ENCODE peak calls at places on chromosomes 16 and 17, in eight cellular contexts. S is fibroblast of lung, I is A549, W is heart right ventricle, N is BE2C, G is astrocyte of the cerebellum, K is thoracic aorta, D is progenitor cell of endocrine pancreas. T is an unnamed sample.

GRCh38 chr17:64017381-64017980 is 3.0 kb downstream of the ICAM2 start:
- DNase-seq in S (no peak), I (no peak), W (no peak), N (no peak), G (no peak), K (no peak), D (no peak), T (no peak)

GRCh38 chr16:31483081-31483480 is at the start of gene SLC5A2:
- DNase-seq in S (no peak), I (no peak), W (no peak), N (no peak), G (no peak), K (no peak), D (no peak), T (no peak)

GRCh38 chr16:54933281-54934150 is 2.9 kb downstream of the IRX5 start:
- DNase-seq in S (no peak), I (no peak), W (no peak), N (no peak), G (no peak), K (no peak), D (no peak), T (no peak)

GRCh38 chr17:72545756-72546155 is 424.9 kb downstream of the SOX9 start:
- DNase-seq in S (no peak), I (no peak), W (no peak), N (no peak), G (no peak), K (no peak), D (no peak), T (no peak)

GRCh38 chr17:8468988-8469387 is 33.3 kb downstream of the NDEL1 start:
- DNase-seq in S (no peak), I (no peak), W (no peak), N (no peak), G (no peak), K (no peak), D (no peak), T (no peak)

GRCh38 chr17:78664476-78665384 is 87.5 kb upstream of the DNAH17 start:
- DNase-seq in S (peak; percentile 37), I (no peak), W (peak; percentile 32), N (no peak), G (no peak), K (no peak), D (no peak), T (no peak)

GRCh38 chr16:70573451-70574121 is 50.0 kb downstream of the SF3B3 start:
- DNase-seq in S (peak; percentile 97), I (no peak), W (peak; percentile 77), N (no peak), G (peak; percentile 91), K (no peak), D (no peak), T (peak; percentile 68)

GRCh38 chr16:46731691-46732555 is 16.2 kb downstream of the MYLK3 start:
- DNase-seq in S (no peak), I (no peak), W (peak; percentile 41), N (peak; percentile 77), G (no peak), K (no peak), D (no peak), T (no peak)

GRCh38 chr16:89023151-89023551 is 46.1 kb upstream of the CBFA2T3 start:
- DNase-seq in S (no peak), I (no peak), W (no peak), N (peak; percentile 0), G (no peak), K (no peak), D (no peak), T (no peak)

GRCh38 chr17:59844884-59845594 is 47.7 kb downstream of the TUBD1 start:
- DNase-seq in S (peak; percentile 77), I (peak; percentile 89), W (no peak), N (no peak), G (no peak), K (no peak), D (no peak), T (no peak)

GRCh38 chr17:19332371-19333131 is 30.0 kb downstream of the B9D1 start:
- DNase-seq in S (no peak), I (no peak), W (no peak), N (peak; percentile 45), G (no peak), K (no peak), D (no peak), T (no peak)

GRCh38 chr16:66298571-66299120 is 67.8 kb upstream of the CDH5 start:
- DNase-seq in S (no peak), I (no peak), W (no peak), N (no peak), G (no peak), K (no peak), D (no peak), T (no peak)

GRCh38 chr17:31595666-31596381 is 204.3 kb downstream of the RAB11FIP4 start:
- DNase-seq in S (no peak), I (no peak), W (no peak), N (no peak), G (no peak), K (no peak), D (no peak), T (no peak)

GRCh38 chr17:71759422-71760060 is 361.3 kb upstream of the SOX9 start:
- DNase-seq in S (peak; percentile 31), I (no peak), W (no peak), N (no peak), G (no peak), K (no peak), D (no peak), T (no peak)

GRCh38 chr17:2068101-2068518 is 13.2 kb downstream of the HIC1 start:
- DNase-seq in S (peak; percentile 70), I (no peak), W (no peak), N (no peak), G (peak; percentile 93), K (no peak), D (no peak), T (peak; percentile 84)
- TF ChIP-seq CTCF in S (no peak), I (no peak), W (no peak), N (no peak), G (peak; percentile 47), K (no peak), D (no peak), T (peak; percentile 52)

GRCh38 chr16:48834576-48834975 is 224.6 kb upstream of the N4BP1 start:
- DNase-seq in S (no peak), I (no peak), W (no peak), N (no peak), G (no peak), K (no peak), D (no peak), T (no peak)
- TF ChIP-seq CTCF in S (no peak), I (no peak), W (no peak), N (no peak), G (no peak), K (no peak), D (no peak), T (no peak)

DNA sequence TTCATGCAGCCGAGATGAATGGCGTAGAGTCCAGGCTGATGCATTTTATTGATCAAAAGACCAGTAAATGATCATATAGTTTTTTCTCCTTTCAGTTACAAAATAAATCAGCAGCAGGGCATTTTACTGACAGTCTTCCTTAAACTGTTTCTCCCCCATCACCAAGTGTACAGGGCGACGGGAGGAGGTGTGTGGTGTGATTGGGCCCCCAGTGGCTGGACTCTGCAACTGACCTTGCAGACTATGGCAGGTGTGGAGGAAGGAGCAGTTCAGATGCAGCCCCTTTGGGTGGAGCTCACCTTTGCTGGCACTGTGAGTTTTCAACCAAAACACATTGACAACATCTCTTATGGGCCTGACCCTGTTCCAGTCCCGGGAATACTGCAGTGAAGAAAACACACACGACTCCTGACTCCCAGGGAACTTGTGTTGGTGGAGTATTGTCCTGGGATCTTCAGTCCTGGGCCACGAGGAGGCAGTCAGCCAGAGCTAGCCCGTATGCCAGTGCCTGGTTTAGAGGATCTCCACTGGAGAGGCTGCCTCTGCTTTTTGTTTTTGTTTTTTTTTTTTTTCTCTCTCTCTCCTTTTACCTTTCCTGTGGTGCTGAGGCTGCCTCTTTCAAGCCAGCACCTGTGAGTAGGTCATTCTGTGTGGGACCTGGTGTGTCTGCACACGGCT is 29.8 kb downstream of the KIAA0513 start:
- DNase-seq in S (no peak), I (peak; percentile 33), W (no peak), N (no peak), G (no peak), K (no peak), D (no peak), T (no peak)
- TF ChIP-seq CTCF in S (no peak), I (no peak), W (no peak), N (peak; percentile 45), G (peak; percentile 49), K (no peak), D (peak; percentile 50), T (peak; percentile 21)

DNA sequence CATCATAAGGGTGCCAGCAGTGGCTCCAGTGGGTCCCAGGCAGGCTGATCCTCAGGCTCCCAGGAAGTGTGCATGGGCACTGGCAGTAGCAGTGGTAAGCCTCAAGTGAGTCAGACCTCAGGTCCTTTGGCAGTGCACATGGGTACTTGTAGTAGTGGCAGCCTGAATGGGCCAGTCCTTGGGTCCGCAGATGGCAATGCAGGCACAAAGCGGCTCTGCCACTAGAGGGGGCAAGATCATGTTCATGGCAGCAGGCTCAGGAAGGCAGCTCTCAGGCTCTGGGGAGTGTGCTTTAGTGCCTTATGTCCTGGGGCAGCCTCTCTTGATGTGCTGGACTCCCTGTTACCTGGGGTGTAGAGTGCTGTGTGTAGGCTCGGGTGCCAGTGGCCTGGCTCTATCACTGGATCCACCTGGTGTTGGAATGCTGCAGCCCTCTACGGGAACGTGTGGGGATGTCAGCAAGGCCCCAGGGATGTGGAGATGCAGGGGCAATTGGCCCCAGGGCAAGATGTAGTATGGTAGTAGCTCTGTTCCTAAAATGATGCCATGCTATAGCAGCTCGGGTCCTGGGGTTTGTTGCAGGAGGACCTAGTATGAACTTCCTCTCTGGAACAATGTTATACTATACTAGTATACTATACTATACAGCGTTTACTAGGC is 11.0 kb downstream of the ACSM3 start:
- DNase-seq in S (peak; percentile 49), I (peak; percentile 77), W (peak; percentile 32), N (peak; percentile 79), G (no peak), K (no peak), D (peak; percentile 39), T (peak; percentile 2)
- TF ChIP-seq CTCF in S (peak; percentile 66), I (peak; percentile 58), W (peak; percentile 28), N (peak; percentile 82), G (peak; percentile 75), K (peak; percentile 12), D (peak; percentile 73), T (peak; percentile 87)

DNA sequence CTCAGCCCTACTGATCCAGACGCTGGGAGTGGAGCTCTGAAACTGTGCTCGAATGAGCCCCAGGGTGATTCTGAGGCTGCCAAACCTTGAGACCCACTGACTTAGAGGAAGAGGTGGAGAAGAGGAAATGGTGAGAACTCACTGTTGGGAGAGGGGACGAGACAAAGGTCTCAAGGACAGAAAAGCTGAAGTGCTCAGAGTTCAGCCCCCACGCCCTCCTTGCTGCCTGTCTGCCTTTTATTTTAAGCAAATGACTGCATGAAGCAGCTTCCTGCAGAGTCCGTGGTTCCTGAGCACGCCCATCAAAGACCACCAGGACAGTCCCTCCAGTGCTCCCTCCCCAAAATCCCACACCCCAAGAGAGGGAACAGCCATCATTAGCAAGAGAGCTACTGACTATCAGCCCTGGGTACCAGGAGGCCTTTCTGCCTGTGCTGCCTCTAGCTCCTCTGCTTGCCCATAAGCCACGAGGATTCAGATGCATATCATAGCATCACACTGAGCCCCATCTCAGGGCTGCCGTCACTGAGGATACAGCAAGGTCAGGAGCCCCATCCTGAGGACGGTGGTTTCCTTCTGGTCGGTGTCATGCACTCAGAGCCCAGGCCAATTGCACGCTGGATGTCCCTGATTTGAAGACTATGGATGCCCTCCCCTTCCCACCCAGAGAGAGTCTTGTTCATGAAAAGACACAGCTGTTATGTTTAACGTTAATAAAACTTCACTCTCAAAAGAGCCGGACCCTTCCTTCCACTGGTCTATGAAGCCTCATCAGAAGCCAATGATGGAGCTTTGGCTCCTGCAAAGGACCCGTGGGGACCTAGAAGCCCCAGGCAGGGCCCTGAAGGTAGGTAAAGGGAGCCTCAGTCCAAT is 20.1 kb downstream of the COTL1 start:
- DNase-seq in S (peak; percentile 53), I (no peak), W (no peak), N (no peak), G (no peak), K (no peak), D (no peak), T (no peak)
- TF ChIP-seq CTCF in S (no peak), I (no peak), W (no peak), N (no peak), G (no peak), K (no peak), D (no peak), T (no peak)

T was measured in AG04449.